ENCODE peak calls at places on chromosomes 13 and 19, in seven cellular contexts. H is effector memory CD4-positive, alpha-beta T cell; B is mesenchymal stem cell; E is CD4-positive, alpha-beta T cell; A is right atrium auricular region; I is PC-3; O is GM23248. S is an unnamed sample.

GRCh38 chr19:41998246-41999020 is 4.4 kb upstream of the ATP1A3 start:
- DNase-seq in H (no peak), B (peak; percentile 29), E (no peak), A (no peak), I (peak; percentile 38), O (peak; percentile 86), S (no peak)

GRCh38 chr13:98399756-98400155 is 177.2 kb downstream of the STK24 start:
- DNase-seq in H (no peak), B (no peak), E (no peak), A (no peak), I (no peak), O (peak; percentile 49), S (no peak)

GRCh38 chr19:47429140-47429793 is 9.9 kb upstream of the MEIS3 start:
- DNase-seq in H (no peak), B (no peak), E (no peak), A (no peak), I (no peak), O (no peak), S (no peak)

GRCh38 chr19:31391518-31391917 is 42.3 kb upstream of the TSHZ3 start:
- DNase-seq in H (no peak), B (no peak), E (no peak), A (no peak), I (no peak), O (no peak), S (no peak)

GRCh38 chr19:40610396-40611064 is 9.4 kb downstream of the LTBP4 start:
- DNase-seq in H (peak; percentile 65), B (no peak), E (peak; percentile 61), A (no peak), I (no peak), O (peak; percentile 63), S (peak; percentile 80)

GRCh38 chr19:55206664-55207500 is 2.4 kb downstream of the PTPRH start:
- DNase-seq in H (no peak), B (peak; percentile 90), E (no peak), A (peak; percentile 89), I (peak; percentile 96), O (peak; percentile 96), S (no peak)

GRCh38 chr13:42633495-42633894 is 59.5 kb downstream of the TNFSF11 start:
- DNase-seq in H (no peak), B (peak; percentile 51), E (no peak), A (no peak), I (peak; percentile 16), O (no peak), S (no peak)

GRCh38 chr13:43054803-43055802 is 31.7 kb downstream of the DNAJC15 start:
- DNase-seq in H (no peak), B (peak; percentile 80), E (no peak), A (no peak), I (peak; percentile 40), O (peak; percentile 61), S (peak; percentile 39)

GRCh38 chr19:54418030-54418929 is 3.0 kb downstream of the TTYH1 start:
- DNase-seq in H (no peak), B (peak; percentile 38), E (no peak), A (no peak), I (no peak), O (peak; percentile 52), S (no peak)

GRCh38 chr13:28583661-28584091 is 75.3 kb upstream of the POMP start:
- DNase-seq in H (no peak), B (peak; percentile 29), E (no peak), A (no peak), I (no peak), O (peak; percentile 24), S (no peak)

GRCh38 chr13:44756411-44756810 is 180.3 kb upstream of the TSC22D1 start:
- DNase-seq in H (no peak), B (no peak), E (no peak), A (no peak), I (no peak), O (no peak), S (no peak)

GRCh38 chr13:110610955-110611595 is 4.3 kb upstream of the NAXD start:
- DNase-seq in H (no peak), B (no peak), E (no peak), A (no peak), I (peak; percentile 23), O (peak; percentile 17), S (no peak)

GRCh38 chr13:24500977-24501376 is 11.6 kb downstream of the PARP4 start:
- DNase-seq in H (no peak), B (no peak), E (no peak), A (no peak), I (peak; percentile 60), O (peak; percentile 56), S (no peak)

GRCh38 chr13:31968473-31968872 is 63.1 kb upstream of the FRY start:
- DNase-seq in H (no peak), B (peak; percentile 41), E (no peak), A (no peak), I (no peak), O (no peak), S (no peak)

GRCh38 chr13:52851153-52851962 is 2.9 kb upstream of the PCDH8 start:
- DNase-seq in H (no peak), B (peak; percentile 20), E (no peak), A (no peak), I (no peak), O (peak; percentile 59), S (no peak)

DNA sequence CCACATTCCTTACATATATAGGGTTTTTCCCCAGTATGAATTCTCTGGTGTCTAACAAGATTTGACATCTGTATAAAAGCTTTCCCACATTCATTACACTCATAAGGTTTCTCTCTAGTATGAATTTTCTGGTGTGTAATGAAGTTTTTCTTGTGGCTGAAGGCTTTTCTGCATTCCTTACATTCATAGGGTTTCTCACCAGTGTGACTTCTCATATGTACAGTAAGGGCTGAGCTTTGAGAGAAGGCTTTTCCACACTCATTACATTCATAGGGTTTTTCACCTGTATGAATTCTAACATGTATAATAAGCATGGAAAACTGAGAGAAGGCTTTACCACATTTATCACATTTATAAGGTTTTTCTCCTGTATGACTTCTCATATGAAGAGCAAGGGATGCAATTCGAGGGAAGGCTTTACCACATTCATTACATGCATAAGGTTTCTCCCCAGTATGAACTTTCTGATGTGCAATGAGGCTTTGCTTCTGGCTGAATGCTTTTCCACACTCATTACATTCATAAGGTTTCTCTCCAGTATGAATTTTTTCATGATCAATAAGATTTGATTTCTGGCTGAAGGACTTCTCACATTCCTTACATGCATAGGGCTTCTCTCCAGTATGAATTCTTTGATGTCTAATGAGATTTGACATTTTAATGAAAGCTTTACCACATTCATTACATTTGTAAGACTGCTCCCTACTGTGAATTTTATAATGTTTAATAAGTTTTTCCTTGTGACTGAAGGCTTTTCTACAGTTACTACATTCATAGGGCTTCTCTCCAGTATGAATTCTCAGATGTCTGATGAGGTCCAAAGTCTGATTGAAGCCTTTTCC is 42.6 kb downstream of the ZNF527 start:
- DNase-seq in H (no peak), B (peak; percentile 24), E (no peak), A (no peak), I (no peak), O (no peak), S (no peak)
- H3K9me3 ChIP-seq in H (peaks cover 54% of the 10 kb centered on the region), B (peaks cover 98% of the 10 kb centered on the region), E (peaks cover 96% of the 10 kb centered on the region), A (peaks cover 100% of the 10 kb centered on the region), I (peaks cover 27% of the 10 kb centered on the region), O (peaks cover 34% of the 10 kb centered on the region), S (peaks cover 62% of the 10 kb centered on the region)

DNA sequence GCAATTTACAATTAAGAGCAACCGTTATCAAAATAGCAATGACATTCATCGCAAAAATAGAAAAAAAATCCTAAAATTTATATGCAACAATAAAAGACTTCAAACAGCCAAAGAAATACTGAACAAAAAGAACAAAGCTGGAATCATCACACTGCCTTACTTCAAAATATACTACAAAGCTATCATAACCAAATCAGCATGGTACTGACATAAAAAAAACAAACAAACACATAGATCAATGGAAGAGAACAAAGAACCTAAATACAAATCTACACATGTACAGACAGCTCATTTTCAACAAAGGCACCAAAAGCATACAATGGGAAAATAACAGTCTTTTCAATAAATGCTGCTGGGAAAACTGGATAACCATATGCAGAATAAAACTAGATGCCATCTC is 6.4 kb downstream of the ZNF562 start:
- DNase-seq in H (no peak), B (no peak), E (no peak), A (no peak), I (no peak), O (no peak), S (no peak)
- H3K9me3 ChIP-seq in H (peaks cover 10% of the 10 kb centered on the region), B (peaks cover 80% of the 10 kb centered on the region), E (peaks cover 51% of the 10 kb centered on the region), A (peaks cover 20% of the 10 kb centered on the region), I (peaks cover 56% of the 10 kb centered on the region), O (peaks cover 5% of the 10 kb centered on the region), S (peaks cover 12% of the 10 kb centered on the region)

GRCh38 chr19:23440791-23441190 is 45.5 kb upstream of the ZNF91 start:
- DNase-seq in H (no peak), B (no peak), E (no peak), A (no peak), I (no peak), O (peak; percentile 6), S (no peak)
- H3K9me3 ChIP-seq in H (no peaks in the 10 kb centered on the region), B (peaks cover 64% of the 10 kb centered on the region), E (no peaks in the 10 kb centered on the region), A (peaks cover 19% of the 10 kb centered on the region), I (peaks cover 22% of the 10 kb centered on the region), O (no peaks in the 10 kb centered on the region), S (no peaks in the 10 kb centered on the region)

DNA sequence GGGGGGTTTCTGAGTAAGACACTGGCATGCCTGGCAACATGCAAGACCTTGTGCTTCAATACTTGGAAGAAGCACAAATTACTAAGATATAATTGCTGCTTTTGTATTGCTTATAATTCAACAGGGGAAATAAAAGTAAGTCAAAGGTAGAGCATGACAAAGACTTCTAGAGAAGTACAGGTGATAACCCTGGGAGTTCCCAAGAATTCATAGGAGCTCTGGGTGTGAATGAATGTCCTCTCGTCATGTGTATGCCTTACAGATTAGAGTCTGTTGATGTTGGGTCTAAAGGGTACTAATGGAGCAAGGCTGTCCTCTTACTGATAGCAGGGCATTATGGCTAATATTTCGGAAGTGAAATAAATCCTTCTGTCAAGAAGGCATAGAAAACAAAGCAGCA is 7.6 kb upstream of the ZNF461 start:
- DNase-seq in H (no peak), B (no peak), E (no peak), A (no peak), I (no peak), O (no peak), S (no peak)
- H3K9me3 ChIP-seq in H (peaks cover 4% of the 10 kb centered on the region), B (peaks cover 61% of the 10 kb centered on the region), E (peaks cover 54% of the 10 kb centered on the region), A (peaks cover 63% of the 10 kb centered on the region), I (peaks cover 1% of the 10 kb centered on the region), O (no peaks in the 10 kb centered on the region), S (peaks cover 32% of the 10 kb centered on the region)

DNA sequence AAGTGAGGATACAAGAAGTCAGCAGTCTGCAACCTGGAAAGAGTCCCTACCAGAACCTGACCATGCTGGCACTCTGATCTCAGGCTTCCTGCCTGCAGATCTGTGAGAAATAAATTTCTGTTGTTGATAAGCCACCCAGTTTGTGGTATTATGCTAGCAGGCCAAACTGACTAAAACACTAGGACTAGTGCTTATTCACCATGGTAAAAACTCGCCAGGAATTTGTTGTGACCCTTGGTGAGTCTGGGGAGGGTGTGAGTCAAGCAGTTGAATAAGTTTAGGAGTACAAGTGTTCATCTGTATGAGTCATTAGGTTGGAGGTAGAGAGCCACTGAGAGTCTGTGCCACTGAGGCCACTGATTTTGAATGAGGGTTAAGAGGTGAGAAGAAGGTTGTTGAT is 3.6 kb downstream of the ZIK1 start:
- DNase-seq in H (no peak), B (no peak), E (no peak), A (no peak), I (peak; percentile 61), O (peak; percentile 97), S (no peak)
- H3K9me3 ChIP-seq in H (peaks cover 60% of the 10 kb centered on the region), B (peaks cover 67% of the 10 kb centered on the region), E (peaks cover 79% of the 10 kb centered on the region), A (peaks cover 70% of the 10 kb centered on the region), I (peaks cover 42% of the 10 kb centered on the region), O (no peaks in the 10 kb centered on the region), S (peaks cover 10% of the 10 kb centered on the region)

DNA sequence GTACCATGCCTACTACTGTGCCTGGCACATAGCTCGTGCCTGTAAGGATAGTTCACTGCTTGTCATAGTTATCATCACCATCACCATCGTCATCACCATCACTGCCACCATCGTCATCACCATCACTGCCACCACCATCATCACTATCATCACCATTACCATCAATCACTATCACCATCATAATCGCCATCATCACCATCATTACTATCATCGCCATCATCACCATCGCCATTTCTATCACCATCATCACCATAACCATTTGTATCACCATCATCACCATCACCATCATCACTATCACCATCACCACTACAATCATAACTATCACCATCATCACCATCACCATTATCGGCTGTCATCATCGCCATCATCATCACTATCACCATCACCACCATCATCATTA is 107.1 kb downstream of the TUBA3C start:
- DNase-seq in H (no peak), B (no peak), E (no peak), A (no peak), I (no peak), O (no peak), S (no peak)
- H3K9me3 ChIP-seq in H (no peaks in the 10 kb centered on the region), B (peaks cover 5% of the 10 kb centered on the region), E (no peaks in the 10 kb centered on the region), A (peaks cover 12% of the 10 kb centered on the region), I (peaks cover 11% of the 10 kb centered on the region), O (no peaks in the 10 kb centered on the region), S (no peaks in the 10 kb centered on the region)

S was measured in CD4-positive, alpha-beta memory T cell.